ENCODE peak calls at places on chromosomes 12 and 14, in seven cellular contexts. P is fibroblast of pulmonary artery, M is prostate gland, W is HL-60, G is esophagus squamous epithelium, Y is astrocyte of the spinal cord, X is SK-N-SH. K is an unnamed sample.
A peak's percentile ranks its signal among the peaks of the same experiment; 100 is the strongest.

GRCh38 chr12:40336573-40337199 is 111.9 kb downstream of the LRRK2 start:
- DNase-seq in P (peak; percentile 31), M (no peak), W (no peak), G (no peak), Y (peak; percentile 12), X (peak; percentile 37), K (peak; percentile 29)

GRCh38 chr12:122964439-122965257 is 1.6 kb downstream of the ABCB9 start:
- DNase-seq in P (no peak), M (no peak), W (no peak), G (no peak), Y (no peak), X (no peak), K (no peak)

GRCh38 chr14:94936411-94936892 is 166.5 kb upstream of the GSC start:
- DNase-seq in P (peak; percentile 41), M (peak; percentile 67), W (no peak), G (no peak), Y (peak; percentile 17), X (peak; percentile 85), K (peak; percentile 45)

GRCh38 chr14:31122098-31122611 is 85.4 kb downstream of the HECTD1 start:
- DNase-seq in P (peak; percentile 24), M (no peak), W (peak; percentile 7), G (no peak), Y (peak; percentile 9), X (no peak), K (peak; percentile 32)

GRCh38 chr12:33116284-33116683 is 219.7 kb upstream of the PKP2 start:
- DNase-seq in P (no peak), M (no peak), W (no peak), G (no peak), Y (no peak), X (no peak), K (no peak)

GRCh38 chr14:72633551-72633950 is 260.4 kb downstream of the DPF3 start:
- DNase-seq in P (no peak), M (no peak), W (no peak), G (no peak), Y (no peak), X (no peak), K (peak; percentile 41)

GRCh38 chr14:103196716-103197115 is 73.5 kb downstream of the TNFAIP2 start:
- DNase-seq in P (no peak), M (no peak), W (no peak), G (no peak), Y (no peak), X (no peak), K (no peak)

GRCh38 chr12:84572186-84572585 is 340.4 kb downstream of the SLC6A15 start:
- DNase-seq in P (no peak), M (no peak), W (no peak), G (no peak), Y (no peak), X (no peak), K (no peak)

GRCh38 chr12:122852336-122853275 is 17.3 kb downstream of the HIP1R start:
- DNase-seq in P (peak; percentile 43), M (no peak), W (no peak), G (no peak), Y (no peak), X (peak; percentile 90), K (no peak)

GRCh38 chr14:22047105-22047504 is 373.5 kb upstream of the OR4E1 start:
- DNase-seq in P (peak; percentile 2), M (no peak), W (peak; percentile 57), G (no peak), Y (no peak), X (no peak), K (no peak)

GRCh38 chr12:31967569-31967968 is 8.4 kb downstream of the RESF1 start:
- DNase-seq in P (no peak), M (no peak), W (no peak), G (no peak), Y (no peak), X (no peak), K (no peak)

GRCh38 chr12:64840949-64841717 is 16.7 kb downstream of the TBC1D30 start:
- DNase-seq in P (no peak), M (no peak), W (no peak), G (no peak), Y (no peak), X (no peak), K (no peak)

GRCh38 chr14:49206832-49207231 is 379.3 kb downstream of the RPS29 start:
- DNase-seq in P (no peak), M (no peak), W (no peak), G (no peak), Y (no peak), X (no peak), K (no peak)

GRCh38 chr12:115572440-115572839 is 705.1 kb downstream of the MED13L start:
- DNase-seq in P (peak; percentile 34), M (no peak), W (no peak), G (no peak), Y (no peak), X (no peak), K (no peak)

GRCh38 chr14:64542839-64543207 is 2.3 kb downstream of the HSPA2 start:
- DNase-seq in P (no peak), M (no peak), W (no peak), G (no peak), Y (no peak), X (no peak), K (no peak)

GRCh38 chr12:52130695-52131094 is 51.2 kb downstream of the SMIM41 start:
- DNase-seq in P (no peak), M (no peak), W (no peak), G (no peak), Y (no peak), X (peak; percentile 5), K (no peak)

GRCh38 chr14:35234007-35234406 is 58.2 kb upstream of the PSMA6 start:
- DNase-seq in P (peak; percentile 61), M (no peak), W (no peak), G (no peak), Y (no peak), X (no peak), K (peak; percentile 58)

GRCh38 chr14:94378527-94379290 is 9.7 kb downstream of the SERPINA1 start:
- DNase-seq in P (no peak), M (no peak), W (no peak), G (no peak), Y (no peak), X (no peak), K (no peak)

GRCh38 chr14:69483765-69484443 is 624 bp upstream of the PLEKHD1 start:
- DNase-seq in P (no peak), M (no peak), W (no peak), G (no peak), Y (peak; percentile 7), X (peak; percentile 82), K (peak; percentile 41)

GRCh38 chr12:26226629-26227375 is 31.4 kb downstream of the SSPN start:
- DNase-seq in P (no peak), M (peak; percentile 51), W (peak; percentile 13), G (no peak), Y (peak; percentile 31), X (peak; percentile 73), K (peak; percentile 55)

GRCh38 chr12:109736552-109737108 is 23.0 kb downstream of the FAM222A start:
- DNase-seq in P (peak; percentile 70), M (no peak), W (no peak), G (no peak), Y (peak; percentile 44), X (peak; percentile 43), K (peak; percentile 24)

GRCh38 chr12:51392556-51393237 is 1.5 kb upstream of the GALNT6 start:
- DNase-seq in P (no peak), M (no peak), W (no peak), G (no peak), Y (no peak), X (no peak), K (no peak)

GRCh38 chr12:23093488-23093887 is 468.5 kb downstream of the ETNK1 start:
- DNase-seq in P (peak; percentile 4), M (no peak), W (no peak), G (no peak), Y (no peak), X (no peak), K (no peak)

GRCh38 chr12:57590892-57591566 is at the start of gene PIP4K2C:
- DNase-seq in P (peak; percentile 36), M (peak; percentile 87), W (peak; percentile 79), G (no peak), Y (peak; percentile 40), X (peak; percentile 90), K (no peak)

GRCh38 chr14:52446355-52446754 is 106.0 kb downstream of the TXNDC16 start:
- DNase-seq in P (no peak), M (no peak), W (no peak), G (no peak), Y (no peak), X (no peak), K (no peak)

GRCh38 chr14:92922155-92922735 is 705 bp upstream of the CHGA start:
- DNase-seq in P (no peak), M (no peak), W (no peak), G (no peak), Y (no peak), X (no peak), K (no peak)
- H3K4me3 ChIP-seq in P (no peak overlapping the region), M (no peak overlapping the region), W (no peak overlapping the region), G (no peak overlapping the region), Y (no peak overlapping the region), X (peak overlapping the region; percentile 56), K (no peak overlapping the region)

GRCh38 chr14:81991998-81992397 is 458.3 kb upstream of the SEL1L start:
- DNase-seq in P (peak; percentile 3), M (no peak), W (peak; percentile 5), G (no peak), Y (no peak), X (no peak), K (peak; percentile 0)
- TF ChIP-seq CTCF in P (peak; percentile 16), M (no peak), W (no peak), G (no peak), Y (peak; percentile 6), X (peak; percentile 38), K (no peak)

GRCh38 chr14:24310666-24311604 is at the start of gene LTB4R:
- DNase-seq in P (peak; percentile 82), M (peak; percentile 70), W (peak; percentile 60), G (no peak), Y (peak; percentile 81), X (no peak), K (peak; percentile 90)

GRCh38 chr14:24310387-24310665 is 386 bp downstream of the LTB4R2 start:
- DNase-seq in P (no peak), M (no peak), W (no peak), G (no peak), Y (no peak), X (no peak), K (no peak)

GRCh38 chr14:24308342-24309124 is 756 bp upstream of the CIDEB start:
- DNase-seq in P (no peak), M (no peak), W (no peak), G (no peak), Y (no peak), X (no peak), K (no peak)

GRCh38 chr14:24307575-24308341 is at the start of gene CIDEB:
- DNase-seq in P (peak; percentile 66), M (peak; percentile 28), W (peak; percentile 80), G (no peak), Y (peak; percentile 53), X (peak; percentile 87), K (peak; percentile 81)

GRCh38 chr14:24309538-24310386 is at the start of gene LTB4R2:
- DNase-seq in P (no peak), M (peak; percentile 43), W (no peak), G (no peak), Y (no peak), X (no peak), K (no peak)
- H3K4me3 ChIP-seq in P (no peak within 1 kb of the TSS), M (peak within 1 kb of the TSS; percentile 39), W (peak within 1 kb of the TSS; percentile 47), G (peak within 1 kb of the TSS; percentile 56), Y (no peak within 1 kb of the TSS), X (no peak within 1 kb of the TSS), K (peak within 1 kb of the TSS; percentile 19)

DNA sequence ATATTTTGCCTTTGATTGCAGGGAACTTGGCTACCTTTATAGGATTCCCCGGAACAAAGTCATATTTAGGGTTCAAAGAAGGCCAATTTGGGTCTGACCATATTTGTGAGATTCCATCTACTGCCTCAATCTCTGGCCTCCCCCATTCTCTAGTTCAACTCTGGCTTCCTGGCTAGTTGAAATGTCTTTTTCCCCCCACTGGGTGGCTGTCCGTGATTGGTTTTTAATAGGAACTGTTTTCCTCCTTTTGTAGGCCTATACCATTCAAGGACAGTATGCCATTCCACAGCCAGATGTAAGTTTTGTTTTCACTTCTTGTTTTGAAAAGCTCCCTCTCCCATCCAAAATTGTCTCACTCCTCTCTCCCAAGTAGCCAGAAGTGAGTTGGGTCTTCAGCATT is 13.8 kb downstream of the PCBP2 start:
- DNase-seq in P (no peak), M (no peak), W (no peak), G (no peak), Y (no peak), X (no peak), K (no peak)
- TF ChIP-seq CTCF in P (no peak), M (no peak), W (no peak), G (peak; percentile 9), Y (no peak), X (no peak), K (no peak)